ENCODE peak calls at places on chromosomes 12 and 14, in six cellular contexts. O is GM12865; Y is right atrium auricular region; E is stimulated activated naive CD4-positive, alpha-beta T cell; L is lower lobe of right lung; I is amygdala. C is an unnamed sample.

GRCh38 chr14:76597387-76597786 is 163.9 kb upstream of the VASH1 start:
- DNase-seq in O (no peak), L (no peak), I (no peak), Y (no peak), E (no peak), C (no peak)

GRCh38 chr12:96876966-96877365 is 30.1 kb upstream of the NEDD1 start:
- DNase-seq in L (no peak), O (no peak), E (no peak), Y (no peak), I (no peak), C (no peak)

GRCh38 chr14:94465042-94465441 is 11.0 kb downstream of the SERPINA9 start:
- DNase-seq in E (no peak), Y (no peak), L (no peak), I (no peak), O (no peak), C (no peak)

GRCh38 chr14:36604757-36605505 is 22.5 kb upstream of the NKX2-8 start:
- DNase-seq in Y (no peak), I (no peak), O (peak; percentile 73), L (no peak), E (peak; percentile 2), C (no peak)

GRCh38 chr12:66708704-66709443 is 30.0 kb upstream of the GRIP1 start:
- DNase-seq in Y (no peak), L (no peak), O (peak; percentile 26), I (no peak), E (peak; percentile 71), C (no peak)

GRCh38 chr12:24820872-24821271 is 128.0 kb downstream of the BCAT1 start:
- DNase-seq in E (no peak), L (no peak), I (no peak), O (no peak), Y (no peak), C (peak; percentile 50)

GRCh38 chr12:124030510-124030909 is 57.5 kb downstream of the ZNF664 start:
- DNase-seq in I (no peak), L (no peak), E (no peak), Y (no peak), O (no peak), C (no peak)

GRCh38 chr12:38664661-38665269 is 240.6 kb downstream of the CPNE8 start:
- DNase-seq in E (no peak), O (peak; percentile 44), L (no peak), Y (no peak), I (no peak), C (no peak)

GRCh38 chr14:103104389-103104653 is 9.8 kb downstream of the EXOC3L4 start:
- DNase-seq in L (no peak), O (no peak), E (no peak), Y (no peak), I (no peak), C (no peak)

GRCh38 chr12:40903040-40903439 is 210.8 kb downstream of the CNTN1 start:
- DNase-seq in L (no peak), I (no peak), E (no peak), O (no peak), Y (no peak), C (no peak)

GRCh38 chr12:31089072-31089471 is 15.4 kb downstream of the DDX11 start:
- DNase-seq in O (no peak), I (no peak), E (no peak), L (no peak), Y (no peak), C (no peak)

GRCh38 chr12:78778339-78778738 is 86.2 kb upstream of the SYT1 start:
- DNase-seq in L (no peak), I (no peak), Y (no peak), O (no peak), E (no peak), C (no peak)

GRCh38 chr14:53509227-53509822 is 356.2 kb upstream of the DDHD1 start:
- DNase-seq in E (no peak), Y (peak; percentile 72), O (no peak), L (no peak), I (no peak), C (peak; percentile 61)

GRCh38 chr14:61290686-61291085 is 9.5 kb upstream of the TMEM30B start:
- DNase-seq in E (no peak), O (no peak), L (no peak), Y (no peak), I (no peak), C (no peak)

GRCh38 chr14:102185360-102185759 is 45.7 kb downstream of the WDR20 start:
- DNase-seq in L (no peak), Y (no peak), O (no peak), I (no peak), E (no peak), C (no peak)

GRCh38 chr12:124005736-124006581 is 32.9 kb downstream of the ZNF664 start:
- DNase-seq in E (no peak), O (peak; percentile 35), Y (no peak), L (no peak), I (no peak), C (no peak)

GRCh38 chr12:13000935-13001724 is 1.1 kb upstream of the HEBP1 start:
- DNase-seq in I (no peak), L (peak; percentile 79), O (peak; percentile 22), E (peak; percentile 74), Y (no peak), C (peak; percentile 77)

GRCh38 chr12:958449-959123 is 9.1 kb upstream of the RAD52 start:
- DNase-seq in I (no peak), Y (no peak), L (no peak), O (peak; percentile 78), E (no peak), C (no peak)

C was measured in aorta.